ENCODE peak calls at places on chromosomes 5 and 9, in eight cellular contexts. R, O, B, T, P, Z, A and C are unnamed samples.

GRCh38 chr5:173549644-173550043 is 66.8 kb downstream of the BOD1 start:
- DNase-seq in B (no peak), T (no peak), Z (no peak), A (no peak), O (no peak), R (no peak), P (no peak), C (no peak)

GRCh38 chr9:115978739-115979138 is 174.9 kb upstream of the PAPPA start:
- DNase-seq in P (no peak), R (no peak), B (no peak), Z (no peak), T (no peak), O (no peak), A (peak), C (no peak)

GRCh38 chr5:177447611-177448243 is 1.1 kb downstream of the PRR7 start:
- DNase-seq in P (no peak), Z (peak), O (no peak), B (no peak), A (peak), T (peak), R (peak), C (no peak)

GRCh38 chr5:83715316-83716060 is 5.2 kb downstream of the HAPLN1 start:
- DNase-seq in O (no peak), P (no peak), R (no peak), B (no peak), Z (no peak), A (no peak), T (no peak), C (no peak)

GRCh38 chr9:131667576-131667975 is 72.3 kb downstream of the RAPGEF1 start:
- DNase-seq in T (no peak), O (no peak), Z (no peak), B (no peak), R (no peak), A (no peak), P (no peak), C (peak)

GRCh38 chr5:36214434-36214833 is 27.3 kb downstream of the NADK2 start:
- DNase-seq in Z (no peak), O (no peak), T (no peak), B (no peak), A (no peak), R (no peak), P (no peak), C (no peak)

GRCh38 chr9:12972608-12973589 is 198.1 kb downstream of the LURAP1L start:
- DNase-seq in R (no peak), B (no peak), O (no peak), T (no peak), P (peak), Z (no peak), A (no peak), C (no peak)

GRCh38 chr5:115460476-115460875 is 84.1 kb downstream of the FEM1C start:
- DNase-seq in T (no peak), P (peak), B (no peak), O (peak), Z (peak), A (peak), R (no peak), C (no peak)

GRCh38 chr5:172745406-172745805 is 25.6 kb downstream of the DUSP1 start:
- DNase-seq in P (no peak), T (no peak), Z (no peak), R (no peak), B (no peak), O (no peak), A (no peak), C (no peak)

GRCh38 chr5:127587246-127587917 is 61.5 kb upstream of the CTXN3 start:
- DNase-seq in R (no peak), A (no peak), B (no peak), Z (no peak), P (no peak), T (no peak), O (no peak), C (no peak)

GRCh38 chr5:151696470-151697061 is 9.9 kb upstream of the SPARC start:
- DNase-seq in T (peak), R (no peak), A (no peak), B (peak), P (peak), Z (no peak), O (no peak), C (no peak)

GRCh38 chr5:14806452-14806851 is 65.1 kb downstream of the ANKH start:
- DNase-seq in A (no peak), Z (no peak), O (no peak), T (peak), B (peak), P (peak), R (no peak), C (no peak)
- TF ChIP-seq CTCF in A (no peak), Z (no peak), O (no peak), T (no peak), B (no peak), P (no peak), R (no peak), C (no peak)

GRCh38 chr9:87283585-87283984 is 214.1 kb upstream of the DAPK1 start:
- DNase-seq in B (no peak), R (no peak), A (no peak), T (no peak), Z (no peak), O (no peak), P (no peak), C (no peak)

GRCh38 chr9:87285183-87285582 is 212.5 kb upstream of the DAPK1 start:
- DNase-seq in A (no peak), T (no peak), O (no peak), P (no peak), R (no peak), Z (no peak), B (no peak), C (no peak)

GRCh38 chr9:87280421-87280820 is 217.2 kb upstream of the DAPK1 start:
- DNase-seq in B (no peak), P (no peak), O (no peak), A (no peak), T (no peak), R (no peak), Z (no peak), C (no peak)

GRCh38 chr9:87278971-87279731 is 218.5 kb upstream of the DAPK1 start:
- DNase-seq in A (no peak), T (no peak), R (no peak), Z (no peak), P (no peak), B (no peak), O (no peak), C (no peak)

GRCh38 chr9:87282477-87282991 is 215.1 kb upstream of the DAPK1 start:
- DNase-seq in A (no peak), T (no peak), O (no peak), B (no peak), Z (no peak), R (no peak), P (no peak), C (no peak)
- TF ChIP-seq CTCF in A (no peak), T (no peak), O (no peak), B (no peak), Z (no peak), R (no peak), P (no peak), C (no peak)

GRCh38 chr9:120569556-120569955 is 10.4 kb downstream of the CDK5RAP2 start:
- DNase-seq in Z (no peak), T (no peak), R (no peak), B (no peak), O (no peak), P (no peak), A (no peak), C (no peak)
- TF ChIP-seq CTCF in Z (no peak), T (no peak), R (no peak), B (no peak), O (no peak), P (no peak), A (no peak), C (no peak)

GRCh38 chr5:14141764-14142163 is 1.4 kb upstream of the TRIO start:
- DNase-seq in A (no peak), T (no peak), Z (no peak), O (no peak), P (no peak), R (no peak), B (no peak), C (no peak)
- TF ChIP-seq CTCF in A (no peak), T (no peak), Z (no peak), O (no peak), P (no peak), R (no peak), B (no peak), C (no peak)

GRCh38 chr9:2620876-2621677 is 510 bp upstream of the VLDLR start:
- DNase-seq in P (peak), Z (peak), R (peak), T (peak), B (peak), O (no peak), A (peak), C (no peak)
- TF ChIP-seq CTCF in P (peak), Z (no peak), R (peak), T (no peak), B (peak), O (no peak), A (no peak), C (no peak)

GRCh38 chr9:79185866-79186265 is 385.9 kb upstream of the TLE4 start:
- DNase-seq in A (peak), T (no peak), R (no peak), P (no peak), O (no peak), B (no peak), Z (no peak), C (no peak)

GRCh38 chr9:79184821-79185220 is 386.9 kb upstream of the TLE4 start:
- DNase-seq in Z (no peak), P (no peak), A (no peak), T (no peak), B (no peak), O (no peak), R (no peak), C (no peak)

GRCh38 chr9:79193506-79194223 is 378.1 kb upstream of the TLE4 start:
- DNase-seq in T (no peak), P (no peak), B (no peak), O (no peak), A (no peak), Z (no peak), R (no peak), C (no peak)

GRCh38 chr9:79193001-79193400 is 378.8 kb upstream of the TLE4 start:
- DNase-seq in T (no peak), O (no peak), P (no peak), R (no peak), Z (no peak), A (no peak), B (no peak), C (no peak)

DNA sequence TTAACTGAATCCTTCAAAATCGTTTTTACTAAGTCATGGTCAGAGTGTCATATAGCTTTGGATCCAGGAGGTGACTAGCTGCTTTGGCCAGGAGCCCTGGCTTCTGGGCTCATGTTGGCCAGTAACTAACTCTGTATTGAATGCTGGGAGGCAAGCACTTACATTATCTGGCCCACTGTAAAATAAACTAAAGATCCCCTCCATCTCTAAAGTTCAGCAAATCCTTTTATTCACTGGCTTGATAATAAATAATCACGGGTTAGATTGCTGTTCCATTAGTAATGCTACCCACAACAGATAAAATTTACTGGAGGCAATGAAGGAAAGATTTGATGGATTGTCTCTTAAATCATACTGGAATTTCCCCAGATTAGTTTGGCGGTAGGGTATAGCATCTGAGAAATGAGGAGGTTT is 382.2 kb upstream of the TLE4 start:
- DNase-seq in A (peak), P (no peak), Z (no peak), O (no peak), B (no peak), R (no peak), T (no peak), C (no peak)
- TF ChIP-seq CTCF in A (no peak), P (no peak), Z (no peak), O (no peak), B (no peak), R (no peak), T (no peak), C (no peak)

GRCh38 chr5:141560725-141561483 is 57.9 kb downstream of the DIAPH1 start:
- DNase-seq in P (peak), O (no peak), A (peak), Z (peak), B (peak), T (peak), R (peak), C (no peak)
- TF ChIP-seq CTCF in P (peak), O (no peak), A (peak), Z (peak), B (peak), T (peak), R (peak), C (peak)

GRCh38 chr9:79471577-79472543 is 99.9 kb upstream of the TLE4 start:
- DNase-seq in B (peak), P (peak), R (no peak), O (no peak), T (no peak), A (no peak), Z (peak), C (no peak)
- TF ChIP-seq CTCF in B (peak), P (peak), R (no peak), O (peak), T (no peak), A (peak), Z (peak), C (no peak)

GRCh38 chr5:81748556-81748955 is 2.3 kb downstream of the SSBP2 start:
- DNase-seq in A (no peak), B (no peak), T (no peak), P (no peak), Z (no peak), R (no peak), O (no peak), C (no peak)
- TF ChIP-seq CTCF in A (peak), B (no peak), T (no peak), P (no peak), Z (no peak), R (no peak), O (no peak), C (no peak)